ENCODE peak calls at places on chromosomes 6 and 20, in five cellular contexts. One of them, this sample, is unnamed.

GRCh38 chr20:1663917-1664316 is 6.3 kb upstream of the SIRPG start:
- DNase-seq in CD4-positive, alpha-beta T cell: no peak
- DNase-seq in HFFc6: no peak
- DNase-seq in T follicular helper cell: no peak
- DNase-seq in brain microvascular endothelial cell: no peak
- DNase-seq in this sample: no peak

GRCh38 chr6:144360401-144360800 is 75.3 kb downstream of the UTRN start:
- DNase-seq in CD4-positive, alpha-beta T cell: no peak
- DNase-seq in HFFc6: peak; percentile 21
- DNase-seq in T follicular helper cell: no peak
- DNase-seq in brain microvascular endothelial cell: no peak
- DNase-seq in this sample: peak; percentile 78

GRCh38 chr6:154928325-154928922 is 66.7 kb upstream of the TIAM2 start:
- DNase-seq in CD4-positive, alpha-beta T cell: peak; percentile 27
- DNase-seq in HFFc6: peak; percentile 64
- DNase-seq in T follicular helper cell: peak; percentile 26
- DNase-seq in brain microvascular endothelial cell: peak; percentile 68
- DNase-seq in this sample: peak; percentile 37

GRCh38 chr20:48667889-48668413 is 159.8 kb downstream of the PREX1 start:
- DNase-seq in CD4-positive, alpha-beta T cell: no peak
- DNase-seq in HFFc6: no peak
- DNase-seq in T follicular helper cell: no peak
- DNase-seq in brain microvascular endothelial cell: no peak
- DNase-seq in this sample: no peak

GRCh38 chr6:139708342-139709199 is 334.1 kb upstream of the CITED2 start:
- DNase-seq in CD4-positive, alpha-beta T cell: no peak
- DNase-seq in HFFc6: peak; percentile 93
- DNase-seq in T follicular helper cell: no peak
- DNase-seq in brain microvascular endothelial cell: peak; percentile 88
- DNase-seq in this sample: peak; percentile 87

GRCh38 chr6:14711056-14711703 is 534.7 kb upstream of the JARID2 start:
- DNase-seq in CD4-positive, alpha-beta T cell: no peak
- DNase-seq in HFFc6: peak; percentile 86
- DNase-seq in T follicular helper cell: no peak
- DNase-seq in brain microvascular endothelial cell: peak; percentile 97
- DNase-seq in this sample: peak; percentile 87

GRCh38 chr6:163098827-163099469 is 315.6 kb upstream of the QKI start:
- DNase-seq in CD4-positive, alpha-beta T cell: no peak
- DNase-seq in HFFc6: no peak
- DNase-seq in T follicular helper cell: no peak
- DNase-seq in brain microvascular endothelial cell: no peak
- DNase-seq in this sample: no peak

GRCh38 chr20:17967595-17968365 is 814 bp downstream of the SNX5 start:
- DNase-seq in CD4-positive, alpha-beta T cell: no peak
- DNase-seq in HFFc6: peak; percentile 41
- DNase-seq in T follicular helper cell: no peak
- DNase-seq in brain microvascular endothelial cell: no peak
- DNase-seq in this sample: no peak

GRCh38 chr6:69279805-69280204 is 517.0 kb downstream of the LMBRD1 start:
- DNase-seq in CD4-positive, alpha-beta T cell: no peak
- DNase-seq in HFFc6: no peak
- DNase-seq in T follicular helper cell: no peak
- DNase-seq in brain microvascular endothelial cell: no peak
- DNase-seq in this sample: no peak

GRCh38 chr6:134170844-134171243 is 118.4 kb upstream of the SLC2A12 start:
- DNase-seq in CD4-positive, alpha-beta T cell: no peak
- DNase-seq in HFFc6: no peak
- DNase-seq in T follicular helper cell: no peak
- DNase-seq in brain microvascular endothelial cell: peak; percentile 39
- DNase-seq in this sample: no peak

GRCh38 chr6:15839969-15840541 is 177.2 kb upstream of the DTNBP1 start:
- DNase-seq in CD4-positive, alpha-beta T cell: no peak
- DNase-seq in HFFc6: no peak
- DNase-seq in T follicular helper cell: no peak
- DNase-seq in brain microvascular endothelial cell: no peak
- DNase-seq in this sample: no peak

GRCh38 chr20:42949865-42950264 is 239.8 kb downstream of the PTPRT start:
- DNase-seq in CD4-positive, alpha-beta T cell: no peak
- DNase-seq in HFFc6: no peak
- DNase-seq in T follicular helper cell: no peak
- DNase-seq in brain microvascular endothelial cell: no peak
- DNase-seq in this sample: no peak

GRCh38 chr6:37713529-37714119 is 15.9 kb upstream of the MDGA1 start:
- DNase-seq in CD4-positive, alpha-beta T cell: no peak
- DNase-seq in HFFc6: peak; percentile 71
- DNase-seq in T follicular helper cell: no peak
- DNase-seq in brain microvascular endothelial cell: peak; percentile 63
- DNase-seq in this sample: peak; percentile 69

GRCh38 chr6:3063733-3064700 is 4.3 kb upstream of the RIPK1 start:
- DNase-seq in CD4-positive, alpha-beta T cell: peak; percentile 84
- DNase-seq in HFFc6: peak; percentile 94
- DNase-seq in T follicular helper cell: peak; percentile 81
- DNase-seq in brain microvascular endothelial cell: peak; percentile 70
- DNase-seq in this sample: peak; percentile 95

GRCh38 chr20:21048841-21049273 is 57.3 kb downstream of the LINC00237 start:
- DNase-seq in CD4-positive, alpha-beta T cell: peak; percentile 41
- DNase-seq in HFFc6: no peak
- DNase-seq in T follicular helper cell: peak; percentile 19
- DNase-seq in brain microvascular endothelial cell: no peak
- DNase-seq in this sample: no peak

GRCh38 chr6:167493961-167494697 is 169.2 kb downstream of the TTLL2 start:
- DNase-seq in CD4-positive, alpha-beta T cell: no peak
- DNase-seq in HFFc6: no peak
- DNase-seq in T follicular helper cell: no peak
- DNase-seq in brain microvascular endothelial cell: no peak
- DNase-seq in this sample: no peak

GRCh38 chr6:119428647-119429046 is 79.1 kb upstream of the MAN1A1 start:
- DNase-seq in CD4-positive, alpha-beta T cell: no peak
- DNase-seq in HFFc6: no peak
- DNase-seq in T follicular helper cell: no peak
- DNase-seq in brain microvascular endothelial cell: no peak
- DNase-seq in this sample: no peak

GRCh38 chr6:50272611-50273010 is 222.9 kb upstream of the DEFB112 start:
- DNase-seq in CD4-positive, alpha-beta T cell: no peak
- DNase-seq in HFFc6: no peak
- DNase-seq in T follicular helper cell: no peak
- DNase-seq in brain microvascular endothelial cell: no peak
- DNase-seq in this sample: peak; percentile 11

GRCh38 chr20:38779247-38780097 is 26.0 kb upstream of the PPP1R16B start:
- DNase-seq in CD4-positive, alpha-beta T cell: no peak
- DNase-seq in HFFc6: no peak
- DNase-seq in T follicular helper cell: no peak
- DNase-seq in brain microvascular endothelial cell: no peak
- DNase-seq in this sample: no peak

GRCh38 chr6:16964553-16965499 is 137.0 kb upstream of the STMND1 start:
- DNase-seq in CD4-positive, alpha-beta T cell: peak; percentile 34
- DNase-seq in HFFc6: peak; percentile 80
- DNase-seq in T follicular helper cell: peak; percentile 48
- DNase-seq in brain microvascular endothelial cell: peak; percentile 76
- DNase-seq in this sample: peak; percentile 56

GRCh38 chr6:9540534-9541126 is 874.2 kb downstream of the TFAP2A start:
- DNase-seq in CD4-positive, alpha-beta T cell: no peak
- DNase-seq in HFFc6: peak; percentile 68
- DNase-seq in T follicular helper cell: no peak
- DNase-seq in brain microvascular endothelial cell: peak; percentile 47
- DNase-seq in this sample: peak; percentile 44